ENCODE peak calls at places on chromosome 2, in six cellular contexts. D is RWPE1, Z is heart left ventricle, U is T-helper 2 cell, L is MCF 10A, A is ELR. V is an unnamed sample.

GRCh38 chr2:239082425-239082824 is 234.5 kb downstream of the TWIST2 start:
- DNase-seq in D (no peak), Z (no peak), U (no peak), L (no peak), A (no peak), V (no peak)

GRCh38 chr2:133991606-133992168 is 262.2 kb upstream of the MGAT5 start:
- DNase-seq in D (no peak), Z (no peak), U (no peak), L (no peak), A (no peak), V (no peak)

GRCh38 chr2:187138240-187138639 is 289.3 kb upstream of the ZSWIM2 start:
- DNase-seq in D (no peak), Z (peak), U (no peak), L (peak), A (peak), V (peak)

GRCh38 chr2:158497486-158497885 is 40.7 kb downstream of the PKP4 start:
- DNase-seq in D (peak), Z (no peak), U (no peak), L (peak), A (peak), V (peak)

GRCh38 chr2:10709290-10709939 is 12.0 kb upstream of the ATP6V1C2 start:
- DNase-seq in D (peak), Z (no peak), U (no peak), L (peak), A (peak), V (peak)

GRCh38 chr2:229921101-229921891 is 513 bp downstream of the TRIP12 start:
- DNase-seq in D (peak), Z (peak), U (peak), L (peak), A (peak), V (peak)

GRCh38 chr2:141492816-141493215 is 638.0 kb downstream of the LRP1B start:
- DNase-seq in D (no peak), Z (no peak), U (no peak), L (no peak), A (no peak), V (no peak)

GRCh38 chr2:174529916-174530315 is 43.1 kb upstream of the GPR155 start:
- DNase-seq in D (no peak), Z (no peak), U (no peak), L (no peak), A (no peak), V (no peak)

GRCh38 chr2:162465430-162465829 is 121.5 kb downstream of the GCA start:
- DNase-seq in D (peak), Z (no peak), U (no peak), L (peak), A (peak), V (no peak)

GRCh38 chr2:177207101-177207500 is 5.5 kb upstream of the HNRNPA3 start:
- DNase-seq in D (no peak), Z (no peak), U (no peak), L (no peak), A (no peak), V (no peak)

GRCh38 chr2:235669983-235670962 is 176.4 kb downstream of the AGAP1 start:
- DNase-seq in D (peak), Z (peak), U (no peak), L (peak), A (peak), V (peak)

GRCh38 chr2:221068123-221068522 is 504.0 kb downstream of the EPHA4 start:
- DNase-seq in D (no peak), Z (no peak), U (no peak), L (no peak), A (no peak), V (no peak)

GRCh38 chr2:165969227-165969626 is 15.7 kb upstream of the TTC21B start:
- DNase-seq in D (no peak), Z (no peak), U (no peak), L (no peak), A (peak), V (no peak)

GRCh38 chr2:35447210-35447609 is 908.4 kb upstream of the CRIM1 start:
- DNase-seq in D (no peak), Z (no peak), U (no peak), L (no peak), A (no peak), V (no peak)

GRCh38 chr2:136770384-136770783 is 5.0 kb downstream of the THSD7B start:
- DNase-seq in D (no peak), Z (no peak), U (no peak), L (no peak), A (no peak), V (no peak)

GRCh38 chr2:58620896-58621295 is 379.8 kb upstream of the FANCL start:
- DNase-seq in D (no peak), Z (no peak), U (no peak), L (no peak), A (peak), V (no peak)

V was measured in mammary epithelial cell.